ENCODE peak calls at places on chromosome 7, in four cellular contexts. One of them, this sample, is unnamed.

GRCh38 chr7:64867863-64868440 is 35.1 kb upstream of the ZNF273 start:
- DNase-seq in stimulated activated CD8-positive, alpha-beta memory T cell treated with anti-CD3 and anti-CD28 coated beads, Interleukin-7, amount 100 ng/mL, for 1 hour: no peak
- DNase-seq in activated CD8-positive, alpha-beta memory T cell treated with anti-CD3 and anti-CD28 coated beads, Interleukin-2, amount 50 U/mL, for 48 hours: no peak
- DNase-seq in heart left ventricle: no peak
- DNase-seq in this sample: no peak

GRCh38 chr7:120097020-120097419 is 176.0 kb upstream of the KCND2 start:
- DNase-seq in stimulated activated CD8-positive, alpha-beta memory T cell treated with anti-CD3 and anti-CD28 coated beads, Interleukin-7, amount 100 ng/mL, for 1 hour: no peak
- DNase-seq in activated CD8-positive, alpha-beta memory T cell treated with anti-CD3 and anti-CD28 coated beads, Interleukin-2, amount 50 U/mL, for 48 hours: no peak
- DNase-seq in heart left ventricle: no peak
- DNase-seq in this sample: no peak

GRCh38 chr7:85068796-85069195 is 118.1 kb downstream of the SEMA3D start:
- DNase-seq in stimulated activated CD8-positive, alpha-beta memory T cell treated with anti-CD3 and anti-CD28 coated beads, Interleukin-7, amount 100 ng/mL, for 1 hour: no peak
- DNase-seq in activated CD8-positive, alpha-beta memory T cell treated with anti-CD3 and anti-CD28 coated beads, Interleukin-2, amount 50 U/mL, for 48 hours: no peak
- DNase-seq in heart left ventricle: no peak
- DNase-seq in this sample: no peak

GRCh38 chr7:121023683-121024507 is 35.4 kb downstream of the CPED1 start:
- DNase-seq in stimulated activated CD8-positive, alpha-beta memory T cell treated with anti-CD3 and anti-CD28 coated beads, Interleukin-7, amount 100 ng/mL, for 1 hour: no peak
- DNase-seq in activated CD8-positive, alpha-beta memory T cell treated with anti-CD3 and anti-CD28 coated beads, Interleukin-2, amount 50 U/mL, for 48 hours: no peak
- DNase-seq in heart left ventricle: no peak
- DNase-seq in this sample: no peak

GRCh38 chr7:1514993-1515392 is 10.8 kb upstream of the INTS1 start:
- DNase-seq in stimulated activated CD8-positive, alpha-beta memory T cell treated with anti-CD3 and anti-CD28 coated beads, Interleukin-7, amount 100 ng/mL, for 1 hour: no peak
- DNase-seq in activated CD8-positive, alpha-beta memory T cell treated with anti-CD3 and anti-CD28 coated beads, Interleukin-2, amount 50 U/mL, for 48 hours: no peak
- DNase-seq in heart left ventricle: no peak
- DNase-seq in this sample: no peak

GRCh38 chr7:96248405-96248804 is 73.5 kb downstream of the SLC25A13 start:
- DNase-seq in stimulated activated CD8-positive, alpha-beta memory T cell treated with anti-CD3 and anti-CD28 coated beads, Interleukin-7, amount 100 ng/mL, for 1 hour: no peak
- DNase-seq in activated CD8-positive, alpha-beta memory T cell treated with anti-CD3 and anti-CD28 coated beads, Interleukin-2, amount 50 U/mL, for 48 hours: no peak
- DNase-seq in heart left ventricle: no peak
- DNase-seq in this sample: no peak

GRCh38 chr7:832292-832967 is at the start of gene SUN1:
- DNase-seq in stimulated activated CD8-positive, alpha-beta memory T cell treated with anti-CD3 and anti-CD28 coated beads, Interleukin-7, amount 100 ng/mL, for 1 hour: peak
- DNase-seq in activated CD8-positive, alpha-beta memory T cell treated with anti-CD3 and anti-CD28 coated beads, Interleukin-2, amount 50 U/mL, for 48 hours: peak
- DNase-seq in heart left ventricle: no peak
- DNase-seq in this sample: no peak

GRCh38 chr7:47654672-47655340 is 72.9 kb upstream of the TNS3 start:
- DNase-seq in stimulated activated CD8-positive, alpha-beta memory T cell treated with anti-CD3 and anti-CD28 coated beads, Interleukin-7, amount 100 ng/mL, for 1 hour: no peak
- DNase-seq in activated CD8-positive, alpha-beta memory T cell treated with anti-CD3 and anti-CD28 coated beads, Interleukin-2, amount 50 U/mL, for 48 hours: no peak
- DNase-seq in heart left ventricle: no peak
- DNase-seq in this sample: no peak

GRCh38 chr7:110754649-110755048 is 336.3 kb upstream of the LRRN3 start:
- DNase-seq in stimulated activated CD8-positive, alpha-beta memory T cell treated with anti-CD3 and anti-CD28 coated beads, Interleukin-7, amount 100 ng/mL, for 1 hour: no peak
- DNase-seq in activated CD8-positive, alpha-beta memory T cell treated with anti-CD3 and anti-CD28 coated beads, Interleukin-2, amount 50 U/mL, for 48 hours: no peak
- DNase-seq in heart left ventricle: no peak
- DNase-seq in this sample: no peak

GRCh38 chr7:107167483-107168232 is 1.1 kb upstream of the HBP1 start:
- DNase-seq in stimulated activated CD8-positive, alpha-beta memory T cell treated with anti-CD3 and anti-CD28 coated beads, Interleukin-7, amount 100 ng/mL, for 1 hour: no peak
- DNase-seq in activated CD8-positive, alpha-beta memory T cell treated with anti-CD3 and anti-CD28 coated beads, Interleukin-2, amount 50 U/mL, for 48 hours: no peak
- DNase-seq in heart left ventricle: no peak
- DNase-seq in this sample: peak

GRCh38 chr7:3043544-3044395 is at the start of gene CARD11:
- DNase-seq in stimulated activated CD8-positive, alpha-beta memory T cell treated with anti-CD3 and anti-CD28 coated beads, Interleukin-7, amount 100 ng/mL, for 1 hour: no peak
- DNase-seq in activated CD8-positive, alpha-beta memory T cell treated with anti-CD3 and anti-CD28 coated beads, Interleukin-2, amount 50 U/mL, for 48 hours: peak
- DNase-seq in heart left ventricle: no peak
- DNase-seq in this sample: no peak

GRCh38 chr7:146074195-146074765 is 42.3 kb upstream of the CNTNAP2 start:
- DNase-seq in stimulated activated CD8-positive, alpha-beta memory T cell treated with anti-CD3 and anti-CD28 coated beads, Interleukin-7, amount 100 ng/mL, for 1 hour: no peak
- DNase-seq in activated CD8-positive, alpha-beta memory T cell treated with anti-CD3 and anti-CD28 coated beads, Interleukin-2, amount 50 U/mL, for 48 hours: no peak
- DNase-seq in heart left ventricle: no peak
- DNase-seq in this sample: no peak

GRCh38 chr7:74449809-74450397 is 3.8 kb upstream of the GTF2IRD1 start:
- DNase-seq in stimulated activated CD8-positive, alpha-beta memory T cell treated with anti-CD3 and anti-CD28 coated beads, Interleukin-7, amount 100 ng/mL, for 1 hour: peak
- DNase-seq in activated CD8-positive, alpha-beta memory T cell treated with anti-CD3 and anti-CD28 coated beads, Interleukin-2, amount 50 U/mL, for 48 hours: peak
- DNase-seq in heart left ventricle: peak
- DNase-seq in this sample: no peak

GRCh38 chr7:81503771-81504170 is 266.1 kb downstream of the HGF start:
- DNase-seq in stimulated activated CD8-positive, alpha-beta memory T cell treated with anti-CD3 and anti-CD28 coated beads, Interleukin-7, amount 100 ng/mL, for 1 hour: no peak
- DNase-seq in activated CD8-positive, alpha-beta memory T cell treated with anti-CD3 and anti-CD28 coated beads, Interleukin-2, amount 50 U/mL, for 48 hours: no peak
- DNase-seq in heart left ventricle: no peak
- DNase-seq in this sample: no peak

GRCh38 chr7:1729183-1729582 is 59.1 kb downstream of the ELFN1 start:
- DNase-seq in stimulated activated CD8-positive, alpha-beta memory T cell treated with anti-CD3 and anti-CD28 coated beads, Interleukin-7, amount 100 ng/mL, for 1 hour: no peak
- DNase-seq in activated CD8-positive, alpha-beta memory T cell treated with anti-CD3 and anti-CD28 coated beads, Interleukin-2, amount 50 U/mL, for 48 hours: no peak
- DNase-seq in heart left ventricle: no peak
- DNase-seq in this sample: no peak

GRCh38 chr7:65449505-65449852 is 75.8 kb downstream of the ZNF92 start:
- DNase-seq in stimulated activated CD8-positive, alpha-beta memory T cell treated with anti-CD3 and anti-CD28 coated beads, Interleukin-7, amount 100 ng/mL, for 1 hour: no peak
- DNase-seq in activated CD8-positive, alpha-beta memory T cell treated with anti-CD3 and anti-CD28 coated beads, Interleukin-2, amount 50 U/mL, for 48 hours: no peak
- DNase-seq in heart left ventricle: no peak
- DNase-seq in this sample: no peak

GRCh38 chr7:122803323-122803722 is 82.9 kb downstream of the CADPS2 start:
- DNase-seq in stimulated activated CD8-positive, alpha-beta memory T cell treated with anti-CD3 and anti-CD28 coated beads, Interleukin-7, amount 100 ng/mL, for 1 hour: no peak
- DNase-seq in activated CD8-positive, alpha-beta memory T cell treated with anti-CD3 and anti-CD28 coated beads, Interleukin-2, amount 50 U/mL, for 48 hours: no peak
- DNase-seq in heart left ventricle: no peak
- DNase-seq in this sample: no peak

GRCh38 chr7:142357953-142358520 is 100.2 kb upstream of the PRSS58 start:
- DNase-seq in stimulated activated CD8-positive, alpha-beta memory T cell treated with anti-CD3 and anti-CD28 coated beads, Interleukin-7, amount 100 ng/mL, for 1 hour: no peak
- DNase-seq in activated CD8-positive, alpha-beta memory T cell treated with anti-CD3 and anti-CD28 coated beads, Interleukin-2, amount 50 U/mL, for 48 hours: no peak
- DNase-seq in heart left ventricle: no peak
- DNase-seq in this sample: peak

GRCh38 chr7:43694399-43694748 is 34.9 kb downstream of the COA1 start:
- DNase-seq in stimulated activated CD8-positive, alpha-beta memory T cell treated with anti-CD3 and anti-CD28 coated beads, Interleukin-7, amount 100 ng/mL, for 1 hour: no peak
- DNase-seq in activated CD8-positive, alpha-beta memory T cell treated with anti-CD3 and anti-CD28 coated beads, Interleukin-2, amount 50 U/mL, for 48 hours: no peak
- DNase-seq in heart left ventricle: no peak
- DNase-seq in this sample: no peak

GRCh38 chr7:23343102-23343501 is 44.0 kb downstream of the MALSU1 start:
- DNase-seq in stimulated activated CD8-positive, alpha-beta memory T cell treated with anti-CD3 and anti-CD28 coated beads, Interleukin-7, amount 100 ng/mL, for 1 hour: no peak
- DNase-seq in activated CD8-positive, alpha-beta memory T cell treated with anti-CD3 and anti-CD28 coated beads, Interleukin-2, amount 50 U/mL, for 48 hours: no peak
- DNase-seq in heart left ventricle: no peak
- DNase-seq in this sample: no peak

GRCh38 chr7:27551803-27552202 is 110.9 kb downstream of the HIBADH start:
- DNase-seq in stimulated activated CD8-positive, alpha-beta memory T cell treated with anti-CD3 and anti-CD28 coated beads, Interleukin-7, amount 100 ng/mL, for 1 hour: no peak
- DNase-seq in activated CD8-positive, alpha-beta memory T cell treated with anti-CD3 and anti-CD28 coated beads, Interleukin-2, amount 50 U/mL, for 48 hours: no peak
- DNase-seq in heart left ventricle: no peak
- DNase-seq in this sample: no peak

GRCh38 chr7:79352323-79352722 is 101.1 kb downstream of the MAGI2 start:
- DNase-seq in stimulated activated CD8-positive, alpha-beta memory T cell treated with anti-CD3 and anti-CD28 coated beads, Interleukin-7, amount 100 ng/mL, for 1 hour: no peak
- DNase-seq in activated CD8-positive, alpha-beta memory T cell treated with anti-CD3 and anti-CD28 coated beads, Interleukin-2, amount 50 U/mL, for 48 hours: no peak
- DNase-seq in heart left ventricle: no peak
- DNase-seq in this sample: no peak

GRCh38 chr7:70071786-70072185 is 473.5 kb downstream of the AUTS2 start:
- DNase-seq in stimulated activated CD8-positive, alpha-beta memory T cell treated with anti-CD3 and anti-CD28 coated beads, Interleukin-7, amount 100 ng/mL, for 1 hour: no peak
- DNase-seq in activated CD8-positive, alpha-beta memory T cell treated with anti-CD3 and anti-CD28 coated beads, Interleukin-2, amount 50 U/mL, for 48 hours: no peak
- DNase-seq in heart left ventricle: no peak
- DNase-seq in this sample: no peak

GRCh38 chr7:842436-843031 is 10.3 kb downstream of the SUN1 start:
- DNase-seq in stimulated activated CD8-positive, alpha-beta memory T cell treated with anti-CD3 and anti-CD28 coated beads, Interleukin-7, amount 100 ng/mL, for 1 hour: no peak
- DNase-seq in activated CD8-positive, alpha-beta memory T cell treated with anti-CD3 and anti-CD28 coated beads, Interleukin-2, amount 50 U/mL, for 48 hours: no peak
- DNase-seq in heart left ventricle: peak
- DNase-seq in this sample: no peak

GRCh38 chr7:42946616-42946928 is 14.4 kb downstream of the MRPL32 start:
- DNase-seq in stimulated activated CD8-positive, alpha-beta memory T cell treated with anti-CD3 and anti-CD28 coated beads, Interleukin-7, amount 100 ng/mL, for 1 hour: no peak
- DNase-seq in activated CD8-positive, alpha-beta memory T cell treated with anti-CD3 and anti-CD28 coated beads, Interleukin-2, amount 50 U/mL, for 48 hours: no peak
- DNase-seq in heart left ventricle: no peak
- DNase-seq in this sample: no peak

GRCh38 chr7:80309971-80310549 is 175.4 kb downstream of the GNAI1 start:
- DNase-seq in stimulated activated CD8-positive, alpha-beta memory T cell treated with anti-CD3 and anti-CD28 coated beads, Interleukin-7, amount 100 ng/mL, for 1 hour: no peak
- DNase-seq in activated CD8-positive, alpha-beta memory T cell treated with anti-CD3 and anti-CD28 coated beads, Interleukin-2, amount 50 U/mL, for 48 hours: no peak
- DNase-seq in heart left ventricle: no peak
- DNase-seq in this sample: no peak

GRCh38 chr7:79820387-79820786 is 314.2 kb upstream of the GNAI1 start:
- DNase-seq in stimulated activated CD8-positive, alpha-beta memory T cell treated with anti-CD3 and anti-CD28 coated beads, Interleukin-7, amount 100 ng/mL, for 1 hour: no peak
- DNase-seq in activated CD8-positive, alpha-beta memory T cell treated with anti-CD3 and anti-CD28 coated beads, Interleukin-2, amount 50 U/mL, for 48 hours: no peak
- DNase-seq in heart left ventricle: peak
- DNase-seq in this sample: no peak

GRCh38 chr7:106563466-106564150 is 97.3 kb downstream of the CCDC71L start:
- DNase-seq in stimulated activated CD8-positive, alpha-beta memory T cell treated with anti-CD3 and anti-CD28 coated beads, Interleukin-7, amount 100 ng/mL, for 1 hour: no peak
- DNase-seq in activated CD8-positive, alpha-beta memory T cell treated with anti-CD3 and anti-CD28 coated beads, Interleukin-2, amount 50 U/mL, for 48 hours: no peak
- DNase-seq in heart left ventricle: no peak
- DNase-seq in this sample: no peak

GRCh38 chr7:76048668-76048988 is 722 bp downstream of the MDH2 start:
- DNase-seq in stimulated activated CD8-positive, alpha-beta memory T cell treated with anti-CD3 and anti-CD28 coated beads, Interleukin-7, amount 100 ng/mL, for 1 hour: no peak
- DNase-seq in activated CD8-positive, alpha-beta memory T cell treated with anti-CD3 and anti-CD28 coated beads, Interleukin-2, amount 50 U/mL, for 48 hours: peak
- DNase-seq in heart left ventricle: no peak
- DNase-seq in this sample: no peak